ENCODE peak calls at places on chromosomes 7 and 10, in five cellular contexts. K, J, M, A and Y are unnamed samples.

GRCh38 chr7:92633211-92633906 is 43.2 kb upstream of the FAM133B start:
- DNase-seq in K (peak), J (no peak), A (no peak), M (peak), Y (peak)

GRCh38 chr10:95266674-95267095 is 24.1 kb downstream of the PDLIM1 start:
- DNase-seq in M (no peak), K (peak), A (no peak), J (peak), Y (no peak)

GRCh38 chr10:3749011-3749410 is 36.0 kb downstream of the KLF6 start:
- DNase-seq in J (no peak), A (no peak), M (no peak), K (no peak), Y (no peak)

GRCh38 chr7:2691223-2691818 is 3.3 kb downstream of the AMZ1 start:
- DNase-seq in M (no peak), K (no peak), J (no peak), A (no peak), Y (no peak)

GRCh38 chr10:124724279-124725027 is 19.7 kb downstream of the FAM53B start:
- DNase-seq in K (no peak), J (no peak), M (no peak), A (peak), Y (peak)

GRCh38 chr7:44277851-44278250 is 47.5 kb downstream of the CAMK2B start:
- DNase-seq in A (peak), J (no peak), M (peak), K (no peak), Y (peak)

GRCh38 chr10:78505657-78506056 is 472.0 kb downstream of the RPS24 start:
- DNase-seq in J (no peak), K (no peak), M (no peak), A (no peak), Y (no peak)

GRCh38 chr7:85230623-85231022 is 43.8 kb upstream of the SEMA3D start:
- DNase-seq in A (no peak), J (no peak), M (no peak), K (peak), Y (no peak)

GRCh38 chr10:106513328-106513727 is 651.2 kb downstream of the SORCS1 start:
- DNase-seq in A (no peak), M (no peak), K (no peak), J (no peak), Y (no peak)

GRCh38 chr7:69967152-69967591 is 368.9 kb downstream of the AUTS2 start:
- DNase-seq in A (no peak), K (no peak), J (no peak), M (peak), Y (no peak)

GRCh38 chr10:118585234-118585633 is 10.2 kb downstream of the PRLHR start:
- DNase-seq in K (no peak), A (no peak), J (no peak), M (no peak), Y (no peak)

GRCh38 chr10:71396084-71396713 is 521 bp upstream of the CDH23 start:
- DNase-seq in A (peak), J (peak), K (peak), M (peak), Y (peak)

GRCh38 chr10:9792181-9792580 is 1225.5 kb upstream of the CELF2 start:
- DNase-seq in M (no peak), J (no peak), A (no peak), K (no peak), Y (no peak)

GRCh38 chr7:72441791-72442190 is 29.7 kb upstream of the CALN1 start:
- DNase-seq in A (no peak), M (no peak), K (no peak), J (no peak), Y (no peak)

GRCh38 chr10:67665491-67665890 is 30.5 kb downstream of the CTNNA3 start:
- DNase-seq in J (no peak), K (no peak), M (peak), A (no peak), Y (peak)

GRCh38 chr7:71221049-71221448 is 89.1 kb downstream of the GALNT17 start:
- DNase-seq in K (no peak), M (no peak), J (no peak), A (no peak), Y (no peak)

GRCh38 chr7:49805686-49806085 is 32.2 kb downstream of the VWC2 start:
- DNase-seq in A (no peak), J (no peak), M (no peak), K (no peak), Y (no peak)

GRCh38 chr10:17650416-17650815 is 6.5 kb downstream of the STAM start:
- DNase-seq in M (no peak), A (no peak), J (no peak), K (no peak), Y (no peak)

GRCh38 chr10:21171936-21172773 is 275.0 kb upstream of the NEBL start:
- DNase-seq in K (no peak), M (no peak), J (no peak), A (peak), Y (no peak)

GRCh38 chr10:97689637-97690036 is 2.6 kb upstream of the AVPI1 start:
- DNase-seq in M (no peak), J (no peak), K (peak), A (no peak), Y (no peak)

GRCh38 chr7:32074787-32075570 is 4.8 kb upstream of the PDE1C start:
- DNase-seq in K (peak), J (no peak), A (no peak), M (no peak), Y (no peak)

GRCh38 chr10:73168486-73168844 is 546 bp downstream of the FAM149B1 start:
- DNase-seq in J (no peak), A (no peak), M (no peak), K (peak), Y (no peak)

GRCh38 chr7:152544971-152545619 is 109.3 kb upstream of the KMT2C start:
- DNase-seq in J (no peak), A (no peak), M (no peak), K (no peak), Y (no peak)

GRCh38 chr10:101601541-101601940 is 13.4 kb downstream of the DPCD start:
- DNase-seq in K (no peak), J (no peak), A (no peak), M (peak), Y (no peak)

GRCh38 chr10:11435621-11436020 is 175.8 kb downstream of the USP6NL start:
- DNase-seq in J (no peak), M (no peak), A (no peak), K (no peak), Y (no peak)

GRCh38 chr10:75404335-75405200 is 3.0 kb upstream of the ZNF503 start:
- DNase-seq in J (peak), M (peak), K (no peak), A (peak), Y (no peak)

GRCh38 chr10:49768329-49768728 is 6.2 kb upstream of the OGDHL start:
- DNase-seq in K (no peak), M (no peak), J (no peak), A (no peak), Y (no peak)

GRCh38 chr7:29946428-29947186 is 43.0 kb downstream of the SCRN1 start:
- DNase-seq in K (peak), J (no peak), A (peak), M (peak), Y (no peak)

GRCh38 chr7:134890246-134891240 is 95.8 kb upstream of the AGBL3 start:
- DNase-seq in J (no peak), M (peak), A (no peak), K (no peak), Y (no peak)

GRCh38 chr10:129477051-129477450 is 10.0 kb downstream of the MGMT start:
- DNase-seq in A (no peak), J (no peak), M (no peak), K (no peak), Y (no peak)

GRCh38 chr7:100801833-100802568 is 25.3 kb downstream of the EPHB4 start:
- DNase-seq in M (no peak), A (peak), J (no peak), K (peak), Y (no peak)

GRCh38 chr10:47225186-47225927 is 74.6 kb upstream of the GDF10 start:
- DNase-seq in A (no peak), M (no peak), J (no peak), K (no peak), Y (no peak)

GRCh38 chr7:43584200-43584586 is 1.3 kb downstream of the STK17A start:
- DNase-seq in M (peak), A (peak), J (no peak), K (peak), Y (peak)

GRCh38 chr10:59126277-59126676 is 50.2 kb upstream of the PHYHIPL start:
- DNase-seq in M (no peak), K (peak), J (peak), A (no peak), Y (no peak)